ENCODE peak calls at places on chromosomes 5 and 9, in six cellular contexts. One of them, this sample, is unnamed.

GRCh38 chr5:80937591-80937990 is 22.6 kb upstream of the RASGRF2 start:
- DNase-seq in left ventricle myocardium inferior: no peak
- DNase-seq in brain microvascular endothelial cell: peak; percentile 5
- DNase-seq in right atrium auricular region: no peak
- DNase-seq in CD4-positive, alpha-beta T cell: no peak
- DNase-seq in AG09309: no peak
- DNase-seq in this sample: peak; percentile 87

GRCh38 chr5:121962943-121963342 is 1.2 kb downstream of the SRFBP1 start:
- DNase-seq in left ventricle myocardium inferior: no peak
- DNase-seq in brain microvascular endothelial cell: no peak
- DNase-seq in right atrium auricular region: no peak
- DNase-seq in CD4-positive, alpha-beta T cell: no peak
- DNase-seq in AG09309: no peak
- DNase-seq in this sample: no peak

GRCh38 chr5:179605026-179605833 is 18.2 kb downstream of the HNRNPH1 start:
- DNase-seq in left ventricle myocardium inferior: no peak
- DNase-seq in brain microvascular endothelial cell: no peak
- DNase-seq in right atrium auricular region: no peak
- DNase-seq in CD4-positive, alpha-beta T cell: no peak
- DNase-seq in AG09309: no peak
- DNase-seq in this sample: no peak

GRCh38 chr5:38162625-38163024 is 95.7 kb upstream of the EGFLAM start:
- DNase-seq in left ventricle myocardium inferior: no peak
- DNase-seq in brain microvascular endothelial cell: peak; percentile 13
- DNase-seq in right atrium auricular region: no peak
- DNase-seq in CD4-positive, alpha-beta T cell: no peak
- DNase-seq in AG09309: no peak
- DNase-seq in this sample: no peak

GRCh38 chr9:76583256-76583655 is 124.3 kb downstream of the GCNT1 start:
- DNase-seq in left ventricle myocardium inferior: no peak
- DNase-seq in brain microvascular endothelial cell: no peak
- DNase-seq in right atrium auricular region: no peak
- DNase-seq in CD4-positive, alpha-beta T cell: no peak
- DNase-seq in AG09309: no peak
- DNase-seq in this sample: no peak

GRCh38 chr9:126682928-126683697 is 69.4 kb downstream of the LMX1B start:
- DNase-seq in left ventricle myocardium inferior: peak; percentile 51
- DNase-seq in brain microvascular endothelial cell: no peak
- DNase-seq in right atrium auricular region: no peak
- DNase-seq in CD4-positive, alpha-beta T cell: no peak
- DNase-seq in AG09309: no peak
- DNase-seq in this sample: no peak

GRCh38 chr5:139745800-139746690 is 49.6 kb upstream of the PSD2 start:
- DNase-seq in left ventricle myocardium inferior: peak; percentile 56
- DNase-seq in brain microvascular endothelial cell: peak; percentile 87
- DNase-seq in right atrium auricular region: peak; percentile 86
- DNase-seq in CD4-positive, alpha-beta T cell: no peak
- DNase-seq in AG09309: no peak
- DNase-seq in this sample: peak; percentile 98

GRCh38 chr5:159773062-159773924 is 143.0 kb upstream of the ADRA1B start:
- DNase-seq in left ventricle myocardium inferior: peak; percentile 77
- DNase-seq in brain microvascular endothelial cell: peak; percentile 90
- DNase-seq in right atrium auricular region: peak; percentile 90
- DNase-seq in CD4-positive, alpha-beta T cell: peak; percentile 29
- DNase-seq in AG09309: peak; percentile 46
- DNase-seq in this sample: peak; percentile 17

GRCh38 chr5:8270246-8270645 is 401.3 kb downstream of the MTRR start:
- DNase-seq in left ventricle myocardium inferior: no peak
- DNase-seq in brain microvascular endothelial cell: no peak
- DNase-seq in right atrium auricular region: no peak
- DNase-seq in CD4-positive, alpha-beta T cell: no peak
- DNase-seq in AG09309: no peak
- DNase-seq in this sample: no peak

GRCh38 chr5:52727568-52727967 is 60.1 kb upstream of the ITGA1 start:
- DNase-seq in left ventricle myocardium inferior: peak; percentile 16
- DNase-seq in brain microvascular endothelial cell: peak; percentile 85
- DNase-seq in right atrium auricular region: no peak
- DNase-seq in CD4-positive, alpha-beta T cell: no peak
- DNase-seq in AG09309: peak; percentile 33
- DNase-seq in this sample: no peak

GRCh38 chr5:98524796-98525195 is 248.7 kb upstream of the RGMB start:
- DNase-seq in left ventricle myocardium inferior: no peak
- DNase-seq in brain microvascular endothelial cell: no peak
- DNase-seq in right atrium auricular region: no peak
- DNase-seq in CD4-positive, alpha-beta T cell: no peak
- DNase-seq in AG09309: no peak
- DNase-seq in this sample: no peak

GRCh38 chr5:142364251-142365145 is 39.7 kb upstream of the SPRY4 start:
- DNase-seq in left ventricle myocardium inferior: peak; percentile 68
- DNase-seq in brain microvascular endothelial cell: no peak
- DNase-seq in right atrium auricular region: no peak
- DNase-seq in CD4-positive, alpha-beta T cell: no peak
- DNase-seq in AG09309: no peak
- DNase-seq in this sample: peak; percentile 91

GRCh38 chr9:103798620-103799019 is 295.5 kb upstream of the SMC2 start:
- DNase-seq in left ventricle myocardium inferior: no peak
- DNase-seq in brain microvascular endothelial cell: peak; percentile 87
- DNase-seq in right atrium auricular region: no peak
- DNase-seq in CD4-positive, alpha-beta T cell: no peak
- DNase-seq in AG09309: no peak
- DNase-seq in this sample: no peak

GRCh38 chr5:37174928-37175327 is 74.2 kb downstream of the CPLANE1 start:
- DNase-seq in left ventricle myocardium inferior: no peak
- DNase-seq in brain microvascular endothelial cell: no peak
- DNase-seq in right atrium auricular region: no peak
- DNase-seq in CD4-positive, alpha-beta T cell: no peak
- DNase-seq in AG09309: no peak
- DNase-seq in this sample: no peak

GRCh38 chr5:103031607-103032006 is 88.3 kb downstream of the GIN1 start:
- DNase-seq in left ventricle myocardium inferior: no peak
- DNase-seq in brain microvascular endothelial cell: no peak
- DNase-seq in right atrium auricular region: no peak
- DNase-seq in CD4-positive, alpha-beta T cell: no peak
- DNase-seq in AG09309: no peak
- DNase-seq in this sample: no peak

GRCh38 chr5:152819891-152820290 is 414.8 kb upstream of the NMUR2 start:
- DNase-seq in left ventricle myocardium inferior: no peak
- DNase-seq in brain microvascular endothelial cell: no peak
- DNase-seq in right atrium auricular region: no peak
- DNase-seq in CD4-positive, alpha-beta T cell: no peak
- DNase-seq in AG09309: no peak
- DNase-seq in this sample: no peak

GRCh38 chr9:136304981-136305380 is 1.1 kb upstream of the CCDC187 start:
- DNase-seq in left ventricle myocardium inferior: no peak
- DNase-seq in brain microvascular endothelial cell: no peak
- DNase-seq in right atrium auricular region: no peak
- DNase-seq in CD4-positive, alpha-beta T cell: no peak
- DNase-seq in AG09309: no peak
- DNase-seq in this sample: no peak

GRCh38 chr5:104890767-104891166 is 1328.2 kb upstream of the NUDT12 start:
- DNase-seq in left ventricle myocardium inferior: no peak
- DNase-seq in brain microvascular endothelial cell: no peak
- DNase-seq in right atrium auricular region: no peak
- DNase-seq in CD4-positive, alpha-beta T cell: no peak
- DNase-seq in AG09309: no peak
- DNase-seq in this sample: no peak

GRCh38 chr5:89769975-89770374 is 639.6 kb downstream of the CETN3 start:
- DNase-seq in left ventricle myocardium inferior: no peak
- DNase-seq in brain microvascular endothelial cell: peak; percentile 83
- DNase-seq in right atrium auricular region: no peak
- DNase-seq in CD4-positive, alpha-beta T cell: no peak
- DNase-seq in AG09309: no peak
- DNase-seq in this sample: no peak

GRCh38 chr9:34374339-34374738 is 2.4 kb downstream of the MYORG start:
- DNase-seq in left ventricle myocardium inferior: no peak
- DNase-seq in brain microvascular endothelial cell: no peak
- DNase-seq in right atrium auricular region: no peak
- DNase-seq in CD4-positive, alpha-beta T cell: no peak
- DNase-seq in AG09309: no peak
- DNase-seq in this sample: no peak

GRCh38 chr5:2175842-2176404 is 293.2 kb upstream of the IRX4 start:
- DNase-seq in left ventricle myocardium inferior: no peak
- DNase-seq in brain microvascular endothelial cell: no peak
- DNase-seq in right atrium auricular region: no peak
- DNase-seq in CD4-positive, alpha-beta T cell: no peak
- DNase-seq in AG09309: no peak
- DNase-seq in this sample: no peak

GRCh38 chr5:164326219-164326618 is 820.8 kb downstream of the MAT2B start:
- DNase-seq in left ventricle myocardium inferior: no peak
- DNase-seq in brain microvascular endothelial cell: no peak
- DNase-seq in right atrium auricular region: no peak
- DNase-seq in CD4-positive, alpha-beta T cell: no peak
- DNase-seq in AG09309: no peak
- DNase-seq in this sample: no peak

GRCh38 chr9:89919171-89919681 is 314.4 kb downstream of the GADD45G start:
- DNase-seq in left ventricle myocardium inferior: peak; percentile 29
- DNase-seq in brain microvascular endothelial cell: no peak
- DNase-seq in right atrium auricular region: peak; percentile 58
- DNase-seq in CD4-positive, alpha-beta T cell: no peak
- DNase-seq in AG09309: no peak
- DNase-seq in this sample: no peak

GRCh38 chr9:97598461-97599288 is 34.5 kb downstream of the TSTD2 start:
- DNase-seq in left ventricle myocardium inferior: peak; percentile 63
- DNase-seq in brain microvascular endothelial cell: peak; percentile 81
- DNase-seq in right atrium auricular region: peak; percentile 82
- DNase-seq in CD4-positive, alpha-beta T cell: peak; percentile 52
- DNase-seq in AG09309: peak; percentile 61
- DNase-seq in this sample: peak; percentile 81

GRCh38 chr5:151739395-151739794 is 19.0 kb downstream of the ATOX1 start:
- DNase-seq in left ventricle myocardium inferior: no peak
- DNase-seq in brain microvascular endothelial cell: no peak
- DNase-seq in right atrium auricular region: no peak
- DNase-seq in CD4-positive, alpha-beta T cell: no peak
- DNase-seq in AG09309: no peak
- DNase-seq in this sample: no peak

GRCh38 chr9:4849364-4849763 is 56.6 kb downstream of the RCL1 start:
- DNase-seq in left ventricle myocardium inferior: no peak
- DNase-seq in brain microvascular endothelial cell: no peak
- DNase-seq in right atrium auricular region: no peak
- DNase-seq in CD4-positive, alpha-beta T cell: no peak
- DNase-seq in AG09309: no peak
- DNase-seq in this sample: no peak

GRCh38 chr9:13088734-13089427 is 190.6 kb downstream of the MPDZ start:
- DNase-seq in left ventricle myocardium inferior: no peak
- DNase-seq in brain microvascular endothelial cell: peak; percentile 42
- DNase-seq in right atrium auricular region: no peak
- DNase-seq in CD4-positive, alpha-beta T cell: no peak
- DNase-seq in AG09309: no peak
- DNase-seq in this sample: peak; percentile 76

GRCh38 chr9:17389026-17389425 is 189.8 kb upstream of the SH3GL2 start:
- DNase-seq in left ventricle myocardium inferior: no peak
- DNase-seq in brain microvascular endothelial cell: no peak
- DNase-seq in right atrium auricular region: no peak
- DNase-seq in CD4-positive, alpha-beta T cell: no peak
- DNase-seq in AG09309: no peak
- DNase-seq in this sample: no peak

GRCh38 chr9:132293145-132293721 is 61.6 kb downstream of the SETX start:
- DNase-seq in left ventricle myocardium inferior: no peak
- DNase-seq in brain microvascular endothelial cell: no peak
- DNase-seq in right atrium auricular region: no peak
- DNase-seq in CD4-positive, alpha-beta T cell: no peak
- DNase-seq in AG09309: no peak
- DNase-seq in this sample: no peak

GRCh38 chr5:82549263-82549662 is 271.1 kb upstream of the RPS23 start:
- DNase-seq in left ventricle myocardium inferior: no peak
- DNase-seq in brain microvascular endothelial cell: no peak
- DNase-seq in right atrium auricular region: no peak
- DNase-seq in CD4-positive, alpha-beta T cell: no peak
- DNase-seq in AG09309: no peak
- DNase-seq in this sample: no peak

GRCh38 chr5:138463335-138464017 is 1.8 kb upstream of the EGR1 start:
- DNase-seq in left ventricle myocardium inferior: no peak
- DNase-seq in brain microvascular endothelial cell: no peak
- DNase-seq in right atrium auricular region: no peak
- DNase-seq in CD4-positive, alpha-beta T cell: no peak
- DNase-seq in AG09309: no peak
- DNase-seq in this sample: peak; percentile 15

GRCh38 chr5:138464018-138464387 is 1.3 kb upstream of the EGR1 start:
- DNase-seq in left ventricle myocardium inferior: peak; percentile 95
- DNase-seq in brain microvascular endothelial cell: peak; percentile 88
- DNase-seq in right atrium auricular region: peak; percentile 93
- DNase-seq in CD4-positive, alpha-beta T cell: peak; percentile 90
- DNase-seq in AG09309: peak; percentile 80
- DNase-seq in this sample: peak; percentile 98

GRCh38 chr5:138466058-138466899 is 1.0 kb downstream of the EGR1 start:
- DNase-seq in left ventricle myocardium inferior: no peak
- DNase-seq in brain microvascular endothelial cell: no peak
- DNase-seq in right atrium auricular region: peak; percentile 64
- DNase-seq in CD4-positive, alpha-beta T cell: no peak
- DNase-seq in AG09309: peak; percentile 18
- DNase-seq in this sample: peak; percentile 61

GRCh38 chr5:138465288-138466057 is at the start of gene EGR1:
- DNase-seq in left ventricle myocardium inferior: peak; percentile 94
- DNase-seq in brain microvascular endothelial cell: peak; percentile 96
- DNase-seq in right atrium auricular region: peak; percentile 98
- DNase-seq in CD4-positive, alpha-beta T cell: peak; percentile 89
- DNase-seq in AG09309: peak; percentile 84
- DNase-seq in this sample: peak; percentile 97

GRCh38 chr5:138464388-138465287 is 641 bp upstream of the EGR1 start:
- DNase-seq in left ventricle myocardium inferior: peak; percentile 94
- DNase-seq in brain microvascular endothelial cell: peak; percentile 99
- DNase-seq in right atrium auricular region: peak; percentile 99
- DNase-seq in CD4-positive, alpha-beta T cell: peak; percentile 97
- DNase-seq in AG09309: peak; percentile 97
- DNase-seq in this sample: peak; percentile 100
- TF ChIP-seq CTCF in left ventricle myocardium inferior: peak; percentile 55
- TF ChIP-seq CTCF in brain microvascular endothelial cell: no peak
- TF ChIP-seq CTCF in right atrium auricular region: peak; percentile 25
- TF ChIP-seq CTCF in CD4-positive, alpha-beta T cell: peak; percentile 37
- TF ChIP-seq CTCF in AG09309: no peak
- TF ChIP-seq CTCF in this sample: peak; percentile 31

GRCh38 chr5:162209005-162209605 is 141.5 kb downstream of the GABRG2 start:
- DNase-seq in left ventricle myocardium inferior: no peak
- DNase-seq in brain microvascular endothelial cell: peak; percentile 6
- DNase-seq in right atrium auricular region: no peak
- DNase-seq in CD4-positive, alpha-beta T cell: no peak
- DNase-seq in AG09309: no peak
- DNase-seq in this sample: peak; percentile 66
- TF ChIP-seq CTCF in left ventricle myocardium inferior: peak; percentile 54
- TF ChIP-seq CTCF in brain microvascular endothelial cell: no peak
- TF ChIP-seq CTCF in right atrium auricular region: no peak
- TF ChIP-seq CTCF in CD4-positive, alpha-beta T cell: no peak
- TF ChIP-seq CTCF in AG09309: no peak
- TF ChIP-seq CTCF in this sample: peak; percentile 54

GRCh38 chr9:11618241-11618805 is 1005.5 kb upstream of the PTPRD start:
- DNase-seq in left ventricle myocardium inferior: no peak
- DNase-seq in brain microvascular endothelial cell: no peak
- DNase-seq in right atrium auricular region: no peak
- DNase-seq in CD4-positive, alpha-beta T cell: no peak
- DNase-seq in AG09309: no peak
- DNase-seq in this sample: no peak
- TF ChIP-seq CTCF in left ventricle myocardium inferior: no peak
- TF ChIP-seq CTCF in brain microvascular endothelial cell: no peak
- TF ChIP-seq CTCF in right atrium auricular region: no peak
- TF ChIP-seq CTCF in CD4-positive, alpha-beta T cell: no peak
- TF ChIP-seq CTCF in AG09309: no peak
- TF ChIP-seq CTCF in this sample: no peak

GRCh38 chr9:137318976-137319375 is 16.9 kb upstream of the NRARP start:
- DNase-seq in left ventricle myocardium inferior: peak; percentile 67
- DNase-seq in brain microvascular endothelial cell: peak; percentile 48
- DNase-seq in right atrium auricular region: no peak
- DNase-seq in CD4-positive, alpha-beta T cell: no peak
- DNase-seq in AG09309: no peak
- DNase-seq in this sample: no peak
- TF ChIP-seq CTCF in left ventricle myocardium inferior: peak; percentile 66
- TF ChIP-seq CTCF in brain microvascular endothelial cell: peak; percentile 86
- TF ChIP-seq CTCF in right atrium auricular region: no peak
- TF ChIP-seq CTCF in CD4-positive, alpha-beta T cell: no peak
- TF ChIP-seq CTCF in AG09309: peak; percentile 70
- TF ChIP-seq CTCF in this sample: no peak

GRCh38 chr5:10511741-10512640 is 51.9 kb upstream of the ANKRD33B start:
- DNase-seq in left ventricle myocardium inferior: no peak
- DNase-seq in brain microvascular endothelial cell: no peak
- DNase-seq in right atrium auricular region: no peak
- DNase-seq in CD4-positive, alpha-beta T cell: no peak
- DNase-seq in AG09309: no peak
- DNase-seq in this sample: no peak
- TF ChIP-seq CTCF in left ventricle myocardium inferior: no peak
- TF ChIP-seq CTCF in brain microvascular endothelial cell: no peak
- TF ChIP-seq CTCF in right atrium auricular region: no peak
- TF ChIP-seq CTCF in CD4-positive, alpha-beta T cell: no peak
- TF ChIP-seq CTCF in AG09309: no peak
- TF ChIP-seq CTCF in this sample: no peak

This sample was measured in A673.